ENCODE peak calls at places on chromosomes 2 and 18, in six cellular contexts. One of them, this sample, is unnamed. For H3K36me3, the result is how much of the 10 kb centered on the place peaks cover.

GRCh38 chr2:119022678-119023077 is 80.7 kb downstream of the MARCO start:
- DNase-seq in neural progenitor cell: no peak
- DNase-seq in kidney: no peak
- DNase-seq in astrocyte: no peak
- DNase-seq in breast epithelium: no peak
- DNase-seq in tibial artery: no peak
- DNase-seq in this sample: no peak

GRCh38 chr18:75502286-75502685 is 74.8 kb upstream of the SMIM21 start:
- DNase-seq in breast epithelium: no peak
- DNase-seq in tibial artery: no peak
- DNase-seq in astrocyte: peak
- DNase-seq in neural progenitor cell: no peak
- DNase-seq in kidney: no peak
- DNase-seq in this sample: peak

GRCh38 chr2:196431076-196431475 is 208.4 kb upstream of the CCDC150 start:
- DNase-seq in breast epithelium: no peak
- DNase-seq in tibial artery: no peak
- DNase-seq in kidney: no peak
- DNase-seq in astrocyte: peak
- DNase-seq in neural progenitor cell: no peak
- DNase-seq in this sample: no peak

GRCh38 chr2:231367178-231367577 is 28.3 kb upstream of the B3GNT7 start:
- DNase-seq in astrocyte: no peak
- DNase-seq in breast epithelium: no peak
- DNase-seq in kidney: peak
- DNase-seq in neural progenitor cell: no peak
- DNase-seq in tibial artery: no peak
- DNase-seq in this sample: no peak

GRCh38 chr2:64770137-64770780 is 116.5 kb upstream of the SERTAD2 start:
- DNase-seq in astrocyte: peak
- DNase-seq in tibial artery: no peak
- DNase-seq in neural progenitor cell: no peak
- DNase-seq in breast epithelium: no peak
- DNase-seq in kidney: no peak
- DNase-seq in this sample: no peak

GRCh38 chr2:153808675-153809074 is 63.0 kb upstream of the GALNT13 start:
- DNase-seq in tibial artery: no peak
- DNase-seq in breast epithelium: no peak
- DNase-seq in kidney: no peak
- DNase-seq in neural progenitor cell: no peak
- DNase-seq in astrocyte: no peak
- DNase-seq in this sample: no peak

GRCh38 chr2:167946367-167946955 is 300.9 kb downstream of the STK39 start:
- DNase-seq in kidney: no peak
- DNase-seq in breast epithelium: no peak
- DNase-seq in astrocyte: no peak
- DNase-seq in neural progenitor cell: peak
- DNase-seq in tibial artery: no peak
- DNase-seq in this sample: no peak

GRCh38 chr2:240918258-240919091 is 12.3 kb downstream of the CROCC2 start:
- DNase-seq in astrocyte: no peak
- DNase-seq in kidney: peak
- DNase-seq in neural progenitor cell: no peak
- DNase-seq in breast epithelium: no peak
- DNase-seq in tibial artery: no peak
- DNase-seq in this sample: no peak

GRCh38 chr2:145906356-145906755 is 1386.4 kb upstream of the ZEB2 start:
- DNase-seq in tibial artery: no peak
- DNase-seq in neural progenitor cell: no peak
- DNase-seq in breast epithelium: no peak
- DNase-seq in astrocyte: peak
- DNase-seq in kidney: no peak
- DNase-seq in this sample: peak

GRCh38 chr2:105747997-105748396 is 3.3 kb downstream of the NCK2 start:
- DNase-seq in breast epithelium: no peak
- DNase-seq in kidney: no peak
- DNase-seq in tibial artery: no peak
- DNase-seq in neural progenitor cell: no peak
- DNase-seq in astrocyte: no peak
- DNase-seq in this sample: no peak

DNA sequence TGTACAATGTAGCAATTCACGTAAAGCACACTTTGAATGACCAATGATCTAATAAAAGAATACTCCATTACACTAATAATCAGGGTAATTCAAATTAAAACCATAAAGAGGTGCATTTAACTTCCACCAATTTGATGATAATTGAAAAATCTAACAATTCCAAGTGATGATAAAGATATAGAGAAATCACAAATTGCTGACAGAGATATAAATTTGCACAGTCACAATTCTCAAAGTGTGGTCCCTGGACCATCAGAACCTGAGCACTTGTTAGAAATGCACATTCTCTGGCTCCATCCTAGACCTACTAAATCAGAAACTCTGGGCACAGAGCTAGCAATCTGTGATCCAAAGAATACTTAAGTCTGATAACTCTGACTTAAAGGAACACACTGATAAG is 165.8 kb upstream of the DCC start:
- DNase-seq in kidney: no peak
- DNase-seq in astrocyte: no peak
- DNase-seq in tibial artery: no peak
- DNase-seq in neural progenitor cell: no peak
- DNase-seq in breast epithelium: no peak
- DNase-seq in this sample: no peak
- TF ChIP-seq CTCF in kidney: no peak
- TF ChIP-seq CTCF in astrocyte: no peak
- TF ChIP-seq CTCF in tibial artery: no peak
- TF ChIP-seq CTCF in neural progenitor cell: no peak
- TF ChIP-seq CTCF in breast epithelium: no peak
- TF ChIP-seq CTCF in this sample: no peak

GRCh38 chr2:42135381-42136312 is 33.5 kb upstream of the EML4 start:
- DNase-seq in astrocyte: no peak
- DNase-seq in neural progenitor cell: no peak
- DNase-seq in kidney: no peak
- DNase-seq in tibial artery: no peak
- DNase-seq in breast epithelium: no peak
- DNase-seq in this sample: no peak

GRCh38 chr2:42132066-42132965 is 36.8 kb upstream of the EML4 start:
- DNase-seq in tibial artery: no peak
- DNase-seq in kidney: no peak
- DNase-seq in neural progenitor cell: no peak
- DNase-seq in breast epithelium: no peak
- DNase-seq in astrocyte: peak
- DNase-seq in this sample: peak

GRCh38 chr2:42133771-42134195 is 35.4 kb upstream of the EML4 start:
- DNase-seq in neural progenitor cell: peak
- DNase-seq in tibial artery: no peak
- DNase-seq in kidney: no peak
- DNase-seq in breast epithelium: no peak
- DNase-seq in astrocyte: peak
- DNase-seq in this sample: no peak

GRCh38 chr2:42129947-42130346 is 39.2 kb upstream of the EML4 start:
- DNase-seq in astrocyte: no peak
- DNase-seq in breast epithelium: no peak
- DNase-seq in kidney: no peak
- DNase-seq in neural progenitor cell: no peak
- DNase-seq in tibial artery: no peak
- DNase-seq in this sample: no peak

GRCh38 chr2:42132966-42133641 is 36.0 kb upstream of the EML4 start:
- DNase-seq in neural progenitor cell: peak
- DNase-seq in astrocyte: peak
- DNase-seq in tibial artery: peak
- DNase-seq in breast epithelium: peak
- DNase-seq in kidney: peak
- DNase-seq in this sample: peak
- H3K4me3 ChIP-seq in neural progenitor cell: peak
- H3K4me3 ChIP-seq in astrocyte: peak
- H3K4me3 ChIP-seq in tibial artery: peak
- H3K4me3 ChIP-seq in breast epithelium: peak
- H3K4me3 ChIP-seq in kidney: peak
- H3K4me3 ChIP-seq in this sample: peak

GRCh38 chr2:24220534-24221281 is 45.9 kb downstream of the FAM228A start:
- DNase-seq in neural progenitor cell: no peak
- DNase-seq in astrocyte: no peak
- DNase-seq in kidney: no peak
- DNase-seq in tibial artery: no peak
- DNase-seq in breast epithelium: no peak
- DNase-seq in this sample: no peak
- H3K36me3 ChIP-seq in neural progenitor cell: under half
- H3K36me3 ChIP-seq in astrocyte: under half
- H3K36me3 ChIP-seq in kidney: under half
- H3K36me3 ChIP-seq in tibial artery: under half
- H3K36me3 ChIP-seq in breast epithelium: under half
- H3K36me3 ChIP-seq in this sample: under half

GRCh38 chr2:204268971-204269370 is 276.3 kb upstream of the PARD3B start:
- DNase-seq in breast epithelium: no peak
- DNase-seq in astrocyte: no peak
- DNase-seq in kidney: no peak
- DNase-seq in neural progenitor cell: no peak
- DNase-seq in tibial artery: no peak
- DNase-seq in this sample: no peak

GRCh38 chr2:204272089-204272488 is 273.2 kb upstream of the PARD3B start:
- DNase-seq in tibial artery: no peak
- DNase-seq in kidney: no peak
- DNase-seq in breast epithelium: no peak
- DNase-seq in astrocyte: no peak
- DNase-seq in neural progenitor cell: peak
- DNase-seq in this sample: no peak

GRCh38 chr2:204264746-204265145 is 280.5 kb upstream of the PARD3B start:
- DNase-seq in breast epithelium: no peak
- DNase-seq in astrocyte: no peak
- DNase-seq in neural progenitor cell: peak
- DNase-seq in tibial artery: no peak
- DNase-seq in kidney: no peak
- DNase-seq in this sample: no peak

GRCh38 chr2:204265701-204266310 is 279.5 kb upstream of the PARD3B start:
- DNase-seq in tibial artery: no peak
- DNase-seq in astrocyte: no peak
- DNase-seq in neural progenitor cell: no peak
- DNase-seq in kidney: no peak
- DNase-seq in breast epithelium: no peak
- DNase-seq in this sample: no peak

DNA sequence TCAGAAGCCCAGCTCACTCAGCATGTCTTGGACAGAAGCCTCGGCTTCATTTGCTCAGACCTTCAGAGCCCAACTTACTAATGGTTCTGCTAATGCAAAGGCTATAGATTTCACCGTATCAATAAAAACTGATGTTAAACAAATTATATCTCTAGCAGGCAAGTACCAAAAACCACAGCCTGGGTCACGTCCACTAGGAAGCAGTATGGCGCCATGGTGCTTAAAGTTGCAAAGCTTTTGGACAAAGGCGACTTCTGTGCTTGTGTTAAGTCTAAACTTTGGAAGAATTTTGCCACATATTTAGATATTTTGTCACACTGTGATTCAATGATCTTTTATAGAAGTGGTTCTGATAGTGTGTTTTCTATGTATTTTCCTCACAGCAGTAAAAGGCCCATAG is 276.8 kb upstream of the PARD3B start:
- DNase-seq in tibial artery: no peak
- DNase-seq in kidney: no peak
- DNase-seq in breast epithelium: no peak
- DNase-seq in neural progenitor cell: no peak
- DNase-seq in astrocyte: no peak
- DNase-seq in this sample: no peak
- TF ChIP-seq CTCF in tibial artery: no peak
- TF ChIP-seq CTCF in kidney: no peak
- TF ChIP-seq CTCF in breast epithelium: no peak
- TF ChIP-seq CTCF in neural progenitor cell: peak
- TF ChIP-seq CTCF in astrocyte: no peak
- TF ChIP-seq CTCF in this sample: no peak

GRCh38 chr18:6413554-6414117 is 1.1 kb downstream of the L3MBTL4 start:
- DNase-seq in neural progenitor cell: peak
- DNase-seq in kidney: no peak
- DNase-seq in breast epithelium: peak
- DNase-seq in astrocyte: no peak
- DNase-seq in tibial artery: no peak
- DNase-seq in this sample: no peak
- H3K4me3 ChIP-seq in neural progenitor cell: peak
- H3K4me3 ChIP-seq in kidney: peak
- H3K4me3 ChIP-seq in breast epithelium: peak
- H3K4me3 ChIP-seq in astrocyte: peak
- H3K4me3 ChIP-seq in tibial artery: peak
- H3K4me3 ChIP-seq in this sample: peak

GRCh38 chr18:50906843-50907242 is 27.9 kb downstream of the ME2 start:
- DNase-seq in astrocyte: no peak
- DNase-seq in tibial artery: no peak
- DNase-seq in kidney: no peak
- DNase-seq in breast epithelium: no peak
- DNase-seq in neural progenitor cell: no peak
- DNase-seq in this sample: no peak

GRCh38 chr18:50909261-50909660 is 30.3 kb downstream of the ME2 start:
- DNase-seq in astrocyte: no peak
- DNase-seq in tibial artery: no peak
- DNase-seq in neural progenitor cell: no peak
- DNase-seq in breast epithelium: no peak
- DNase-seq in kidney: no peak
- DNase-seq in this sample: no peak
- H3K36me3 ChIP-seq in astrocyte: under half
- H3K36me3 ChIP-seq in tibial artery: under half
- H3K36me3 ChIP-seq in neural progenitor cell: under half
- H3K36me3 ChIP-seq in breast epithelium: under half
- H3K36me3 ChIP-seq in kidney: under half
- H3K36me3 ChIP-seq in this sample: under half

GRCh38 chr2:41728757-41729338 is 319.0 kb upstream of the PKDCC start:
- DNase-seq in tibial artery: no peak
- DNase-seq in kidney: no peak
- DNase-seq in neural progenitor cell: no peak
- DNase-seq in breast epithelium: no peak
- DNase-seq in astrocyte: no peak
- DNase-seq in this sample: no peak
- TF ChIP-seq CTCF in tibial artery: no peak
- TF ChIP-seq CTCF in kidney: no peak
- TF ChIP-seq CTCF in neural progenitor cell: no peak
- TF ChIP-seq CTCF in breast epithelium: no peak
- TF ChIP-seq CTCF in astrocyte: no peak
- TF ChIP-seq CTCF in this sample: no peak

This sample was measured in brain microvascular endothelial cell.